ENCODE peak calls at places on chromosomes 12 and 14, in four cellular contexts. N, D, H and E are unnamed samples.

GRCh38 chr12:12819752-12820311 is 6.7 kb downstream of the DDX47 start:
- DNase-seq in H (peak), N (no peak), D (peak), E (peak)

GRCh38 chr12:80269953-80270552 is 170.7 kb downstream of the OTOGL start:
- DNase-seq in N (no peak), H (no peak), D (peak), E (no peak)

GRCh38 chr14:69107407-69108003 is 45.4 kb downstream of the DCAF5 start:
- DNase-seq in D (peak), N (no peak), H (peak), E (peak)

GRCh38 chr14:37991027-37991426 is 216.7 kb upstream of the SSTR1 start:
- DNase-seq in D (no peak), N (no peak), H (no peak), E (no peak)

GRCh38 chr14:26917086-26917485 is 319.3 kb upstream of the NOVA1 start:
- DNase-seq in D (no peak), N (no peak), H (no peak), E (peak)

GRCh38 chr14:101810897-101811620 is 49.5 kb downstream of the PPP2R5C start:
- DNase-seq in H (no peak), D (peak), N (no peak), E (peak)

GRCh38 chr12:67876305-67876915 is 112.8 kb upstream of the IFNG-AS1 start:
- DNase-seq in D (no peak), N (no peak), H (no peak), E (no peak)

GRCh38 chr12:11958216-11959091 is 112.3 kb upstream of the BCL2L14 start:
- DNase-seq in H (no peak), N (no peak), D (peak), E (peak)

GRCh38 chr12:69886101-69886500 is 61.1 kb downstream of the MYRFL start:
- DNase-seq in D (no peak), N (no peak), H (no peak), E (no peak)

GRCh38 chr12:102879144-102879763 is 37.8 kb downstream of the PAH start:
- DNase-seq in H (peak), D (peak), N (peak), E (peak)

GRCh38 chr14:73438993-73439392 is 19.4 kb downstream of the NUMB start:
- DNase-seq in N (no peak), H (no peak), D (no peak), E (no peak)

GRCh38 chr14:22268875-22269274 is 320.1 kb downstream of the DAD1 start:
- DNase-seq in N (no peak), H (no peak), D (peak), E (peak)

GRCh38 chr12:74794522-74794921 is 256.9 kb downstream of the ATXN7L3B start:
- DNase-seq in H (no peak), D (peak), N (no peak), E (no peak)

GRCh38 chr12:123723765-123724164 is 11.6 kb downstream of the ATP6V0A2 start:
- DNase-seq in H (no peak), D (no peak), N (no peak), E (no peak)

GRCh38 chr12:131383291-131383690 is 327.6 kb upstream of the SFSWAP start:
- DNase-seq in N (no peak), D (no peak), H (no peak), E (no peak)

GRCh38 chr12:70971395-70971794 is 50.9 kb upstream of the PTPRR start:
- DNase-seq in D (no peak), H (no peak), N (no peak), E (peak)

GRCh38 chr14:99389171-99389826 is 91.4 kb downstream of the SETD3 start:
- DNase-seq in D (peak), N (no peak), H (no peak), E (peak)

GRCh38 chr12:97164936-97165335 is 257.9 kb downstream of the NEDD1 start:
- DNase-seq in H (no peak), D (no peak), N (no peak), E (no peak)

GRCh38 chr14:89625208-89625987 is 208.4 kb upstream of the FOXN3 start:
- DNase-seq in N (peak), H (no peak), D (no peak), E (no peak)

GRCh38 chr12:22121224-22121623 is 75.2 kb downstream of the CMAS start:
- DNase-seq in N (peak), D (no peak), H (no peak), E (no peak)

GRCh38 chr14:92599786-92600185 is 86.2 kb downstream of the RIN3 start:
- DNase-seq in N (no peak), D (no peak), H (no peak), E (peak)

GRCh38 chr12:42323856-42324255 is 2.0 kb downstream of the ZCRB1 start:
- DNase-seq in D (no peak), H (no peak), N (no peak), E (no peak)

GRCh38 chr14:73457050-73457934 is 1.1 kb downstream of the NUMB start:
- DNase-seq in D (no peak), H (peak), N (peak), E (peak)

GRCh38 chr12:29317556-29318363 is 63.2 kb downstream of the ERGIC2 start:
- DNase-seq in H (no peak), N (no peak), D (peak), E (peak)

GRCh38 chr14:22839159-22839779 is 2.9 kb downstream of the MMP14 start:
- DNase-seq in N (peak), D (no peak), H (peak), E (peak)

GRCh38 chr14:68552597-68552996 is 240.3 kb downstream of the ZFP36L1 start:
- DNase-seq in H (peak), N (peak), D (no peak), E (peak)

GRCh38 chr12:1552171-1552570 is 42.2 kb downstream of the FBXL14 start:
- DNase-seq in N (no peak), H (no peak), D (no peak), E (no peak)

GRCh38 chr12:1553546-1553945 is 40.8 kb downstream of the FBXL14 start:
- DNase-seq in N (no peak), H (no peak), D (no peak), E (no peak)

GRCh38 chr12:1553987-1554982 is 40.1 kb downstream of the FBXL14 start:
- DNase-seq in D (no peak), H (no peak), N (no peak), E (no peak)

GRCh38 chr12:1551496-1551895 is 42.9 kb downstream of the FBXL14 start:
- DNase-seq in D (no peak), N (no peak), H (no peak), E (no peak)

GRCh38 chr12:1552978-1553471 is 41.4 kb downstream of the FBXL14 start:
- DNase-seq in H (no peak), N (no peak), D (no peak), E (peak)
- H3K4me3 ChIP-seq in H (no peak), N (no peak), D (no peak), E (peak)

GRCh38 chr14:77206877-77207389 is 25.3 kb downstream of the TMEM63C start:
- DNase-seq in D (no peak), N (no peak), H (no peak), E (no peak)
- TF ChIP-seq CTCF in D (peak), N (no peak), H (no peak), E (no peak)

DNA sequence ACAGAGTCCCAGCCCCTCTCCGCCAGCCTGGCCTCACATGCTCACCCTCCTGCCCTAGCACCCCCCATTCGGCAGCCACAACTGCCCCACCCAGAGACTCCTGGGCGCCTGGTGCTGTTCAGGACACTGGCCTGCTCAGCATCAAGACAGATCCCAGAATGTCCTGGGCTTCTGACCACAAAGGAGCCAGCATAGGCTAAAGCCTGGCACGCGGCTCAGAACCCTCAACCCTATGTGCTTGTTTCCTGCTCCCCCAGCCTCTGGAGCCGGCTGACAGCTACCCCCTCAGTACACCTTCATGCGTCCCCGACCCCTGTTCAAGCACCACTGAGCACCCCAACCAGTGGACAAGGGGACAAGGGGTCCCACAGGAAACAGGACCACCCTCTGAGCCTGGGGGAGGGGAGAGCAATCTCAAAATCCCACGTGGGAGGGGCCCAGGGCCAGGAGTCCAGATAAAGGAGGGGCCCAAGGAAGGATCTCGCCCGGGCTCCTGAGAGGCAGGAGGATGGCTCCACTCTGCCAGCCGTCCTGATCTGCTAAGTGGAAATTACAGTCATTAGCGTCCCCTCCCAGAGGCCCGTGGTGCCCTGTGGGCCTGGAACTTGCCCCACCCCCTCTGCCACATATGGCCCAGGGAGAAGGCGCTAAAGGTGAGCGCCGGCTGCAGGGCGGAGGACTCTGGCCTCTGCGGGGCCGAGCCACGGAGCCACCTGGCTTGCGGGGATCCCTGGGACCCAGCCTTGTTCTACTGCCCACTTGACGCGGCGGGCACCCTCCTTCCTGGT is 27.1 kb upstream of the GPR132 start:
- DNase-seq in D (no peak), N (peak), H (peak), E (peak)
- H3K4me3 ChIP-seq in D (peak), N (peak), H (peak), E (peak)

DNA sequence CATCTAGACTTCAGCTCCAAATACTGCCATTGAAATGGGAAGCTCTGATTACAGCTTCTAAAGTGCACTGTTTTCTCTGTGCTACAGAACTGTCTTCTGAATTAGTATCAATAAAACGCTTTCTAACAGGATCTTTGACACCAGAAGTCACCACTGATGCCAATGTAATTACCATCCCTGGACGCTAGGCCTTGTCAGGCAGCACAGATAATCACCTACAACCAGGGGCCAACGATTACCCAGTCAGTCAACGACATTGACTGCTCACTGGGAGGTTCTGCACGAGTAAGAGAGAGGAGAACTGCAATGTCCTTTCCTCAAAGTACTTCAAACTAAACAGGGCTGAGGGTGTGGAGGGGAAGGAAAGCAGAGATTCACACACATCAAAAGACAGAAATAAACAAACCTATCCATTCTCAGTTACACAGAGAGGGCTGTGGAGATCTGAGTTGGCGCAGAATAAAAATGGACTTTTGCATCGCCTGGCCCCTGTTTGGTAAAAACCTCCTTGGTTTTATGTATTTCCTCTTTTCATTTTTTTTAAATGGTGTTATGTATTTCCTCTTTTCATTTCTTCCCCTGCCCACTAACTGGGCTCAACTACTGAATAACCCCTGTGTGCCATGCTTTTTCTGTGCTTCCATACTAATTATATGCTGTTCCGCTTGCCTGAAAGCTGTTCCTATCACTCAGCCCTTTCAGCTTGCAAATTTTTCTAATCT is 492.2 kb downstream of the APAF1 start:
- DNase-seq in H (no peak), N (no peak), D (no peak), E (no peak)
- TF ChIP-seq CTCF in H (no peak), N (no peak), D (no peak), E (no peak)